ENCODE peak calls at places on chromosomes 12 and 14, in five cellular contexts. U is PC-3, B is nephron progenitor cell, F is bronchial epithelial cell, I is naive B cell. Z is an unnamed sample.
A peak's percentile ranks its signal among the peaks of the same experiment; 100 is the strongest.

GRCh38 chr12:94149781-94150482 is 1.6 kb downstream of the PLXNC1 start:
- DNase-seq in U (no peak), B (peak; percentile 66), F (no peak), I (peak; percentile 24), Z (no peak)

GRCh38 chr12:76277480-76277879 is 70.7 kb downstream of the BBS10 start:
- DNase-seq in U (peak; percentile 57), B (no peak), F (peak; percentile 41), I (no peak), Z (peak; percentile 66)

GRCh38 chr12:34390171-34390841 is 368.0 kb downstream of the ALG10 start:
- DNase-seq in U (no peak), B (no peak), F (no peak), I (no peak), Z (no peak)

GRCh38 chr14:60933920-60934655 is 46.8 kb downstream of the TRMT5 start:
- DNase-seq in U (no peak), B (no peak), F (no peak), I (no peak), Z (no peak)

GRCh38 chr12:124550123-124551089 is 17.0 kb downstream of the NCOR2 start:
- DNase-seq in U (peak; percentile 27), B (no peak), F (peak; percentile 44), I (peak; percentile 25), Z (no peak)

GRCh38 chr12:98868076-98868475 is 223.0 kb downstream of the APAF1 start:
- DNase-seq in U (no peak), B (no peak), F (no peak), I (no peak), Z (no peak)

GRCh38 chr14:90354551-90355298 is 23.0 kb upstream of the NRDE2 start:
- DNase-seq in U (no peak), B (no peak), F (no peak), I (no peak), Z (no peak)

GRCh38 chr12:58408516-58408915 is 467.1 kb downstream of the ATP23 start:
- DNase-seq in U (no peak), B (no peak), F (no peak), I (no peak), Z (peak; percentile 48)

GRCh38 chr12:122363782-122364181 is 58.7 kb downstream of the CLIP1 start:
- DNase-seq in U (no peak), B (no peak), F (no peak), I (no peak), Z (no peak)

GRCh38 chr14:67987596-67987995 is 168.0 kb downstream of the RAD51B start:
- DNase-seq in U (no peak), B (no peak), F (peak; percentile 52), I (no peak), Z (no peak)

GRCh38 chr12:47886471-47887240 is 18.1 kb downstream of the VDR start:
- DNase-seq in U (no peak), B (no peak), F (no peak), I (no peak), Z (no peak)